ENCODE peak calls at places on chromosomes 12 and 14, in six cellular contexts. One of them, this sample, is unnamed.

GRCh38 chr12:38502016-38502415 is 185.4 kb downstream of the ALG10B start:
- DNase-seq in dorsolateral prefrontal cortex: no peak
- DNase-seq in psoas muscle: no peak
- DNase-seq in OCI-LY7: no peak
- DNase-seq in endothelial cell: no peak
- DNase-seq in breast epithelium: no peak
- DNase-seq in this sample: no peak

GRCh38 chr12:106724116-106724515 is 50.4 kb upstream of the RIC8B start:
- DNase-seq in breast epithelium: no peak
- DNase-seq in dorsolateral prefrontal cortex: no peak
- DNase-seq in endothelial cell: no peak
- DNase-seq in OCI-LY7: no peak
- DNase-seq in psoas muscle: no peak
- DNase-seq in this sample: no peak

GRCh38 chr12:459430-460258 is at the start of gene B4GALNT3:
- DNase-seq in dorsolateral prefrontal cortex: peak
- DNase-seq in OCI-LY7: peak
- DNase-seq in breast epithelium: no peak
- DNase-seq in endothelial cell: peak
- DNase-seq in psoas muscle: peak
- DNase-seq in this sample: no peak

GRCh38 chr14:96138241-96138640 is 66.4 kb upstream of the BDKRB2 start:
- DNase-seq in endothelial cell: no peak
- DNase-seq in dorsolateral prefrontal cortex: no peak
- DNase-seq in breast epithelium: no peak
- DNase-seq in psoas muscle: no peak
- DNase-seq in OCI-LY7: no peak
- DNase-seq in this sample: no peak

GRCh38 chr12:99658950-99659349 is 11.4 kb downstream of the GARIN6 start:
- DNase-seq in dorsolateral prefrontal cortex: no peak
- DNase-seq in breast epithelium: no peak
- DNase-seq in psoas muscle: no peak
- DNase-seq in endothelial cell: no peak
- DNase-seq in OCI-LY7: peak
- DNase-seq in this sample: no peak

GRCh38 chr12:92107621-92108131 is 38.0 kb downstream of the BTG1 start:
- DNase-seq in endothelial cell: no peak
- DNase-seq in psoas muscle: no peak
- DNase-seq in OCI-LY7: no peak
- DNase-seq in dorsolateral prefrontal cortex: no peak
- DNase-seq in breast epithelium: no peak
- DNase-seq in this sample: no peak

GRCh38 chr12:92183575-92183974 is 37.9 kb upstream of the BTG1 start:
- DNase-seq in OCI-LY7: no peak
- DNase-seq in breast epithelium: no peak
- DNase-seq in dorsolateral prefrontal cortex: no peak
- DNase-seq in psoas muscle: no peak
- DNase-seq in endothelial cell: no peak
- DNase-seq in this sample: no peak

GRCh38 chr14:64826845-64827244 is 52.9 kb downstream of the SPTB start:
- DNase-seq in psoas muscle: peak
- DNase-seq in endothelial cell: no peak
- DNase-seq in breast epithelium: no peak
- DNase-seq in OCI-LY7: no peak
- DNase-seq in dorsolateral prefrontal cortex: no peak
- DNase-seq in this sample: no peak

GRCh38 chr14:26730929-26731618 is 133.2 kb upstream of the NOVA1 start:
- DNase-seq in psoas muscle: no peak
- DNase-seq in breast epithelium: no peak
- DNase-seq in endothelial cell: peak
- DNase-seq in dorsolateral prefrontal cortex: peak
- DNase-seq in OCI-LY7: peak
- DNase-seq in this sample: no peak

GRCh38 chr12:121630791-121631190 is 4.5 kb downstream of the ORAI1 start:
- DNase-seq in dorsolateral prefrontal cortex: no peak
- DNase-seq in endothelial cell: no peak
- DNase-seq in breast epithelium: no peak
- DNase-seq in psoas muscle: no peak
- DNase-seq in OCI-LY7: no peak
- DNase-seq in this sample: no peak

GRCh38 chr12:121626853-121627623 is 708 bp downstream of the ORAI1 start:
- DNase-seq in psoas muscle: peak
- DNase-seq in breast epithelium: peak
- DNase-seq in dorsolateral prefrontal cortex: peak
- DNase-seq in endothelial cell: peak
- DNase-seq in OCI-LY7: peak
- DNase-seq in this sample: no peak

GRCh38 chr12:121628037-121628436 is 1.7 kb downstream of the ORAI1 start:
- DNase-seq in OCI-LY7: peak
- DNase-seq in dorsolateral prefrontal cortex: no peak
- DNase-seq in psoas muscle: no peak
- DNase-seq in endothelial cell: no peak
- DNase-seq in breast epithelium: no peak
- DNase-seq in this sample: no peak

GRCh38 chr12:121628536-121628935 is 2.2 kb downstream of the ORAI1 start:
- DNase-seq in endothelial cell: no peak
- DNase-seq in dorsolateral prefrontal cortex: no peak
- DNase-seq in breast epithelium: no peak
- DNase-seq in psoas muscle: no peak
- DNase-seq in OCI-LY7: peak
- DNase-seq in this sample: no peak

DNA sequence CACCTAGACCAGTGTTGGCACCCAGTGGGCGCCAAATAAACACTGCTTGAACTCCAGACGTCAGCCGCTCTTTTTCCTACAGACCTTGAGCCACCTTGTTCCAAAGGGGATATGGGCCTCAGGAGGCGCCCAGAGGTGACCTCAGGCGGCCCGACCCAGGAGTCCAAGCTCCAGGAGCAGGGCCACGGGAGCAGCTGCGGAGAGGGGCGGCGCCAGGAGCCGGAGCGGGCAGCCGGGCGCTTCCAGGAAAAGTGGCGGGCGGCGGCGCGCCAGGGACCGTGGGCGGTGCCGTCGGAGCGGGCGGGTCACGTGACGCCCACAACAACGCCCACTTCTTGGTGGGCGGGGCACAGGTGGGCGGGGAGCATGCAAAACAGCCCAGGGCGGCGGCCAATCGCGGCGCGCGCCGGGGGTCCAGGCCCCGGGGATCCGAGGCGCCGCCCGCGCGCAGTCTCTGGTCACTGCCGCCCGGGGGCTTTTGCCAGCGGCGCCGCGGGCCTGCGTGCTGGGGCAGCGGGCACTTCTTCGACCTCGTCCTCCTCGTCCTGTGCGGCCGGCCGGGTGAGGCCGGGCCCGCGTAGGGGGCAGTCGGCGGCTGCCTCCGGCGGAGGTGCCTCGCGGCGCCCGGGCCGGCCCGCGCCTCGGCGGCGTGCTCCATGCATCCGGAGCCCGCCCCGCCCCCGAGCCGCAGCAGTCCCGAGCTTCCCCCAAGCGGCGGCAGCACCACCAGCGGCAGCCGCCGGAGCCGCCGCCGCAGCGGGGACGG is at the start of gene ORAI1:
- DNase-seq in dorsolateral prefrontal cortex: peak
- DNase-seq in endothelial cell: peak
- DNase-seq in OCI-LY7: peak
- DNase-seq in psoas muscle: peak
- DNase-seq in breast epithelium: peak
- DNase-seq in this sample: peak
- TF ChIP-seq CTCF in dorsolateral prefrontal cortex: no peak
- TF ChIP-seq CTCF in endothelial cell: no peak
- TF ChIP-seq CTCF in OCI-LY7: peak
- TF ChIP-seq CTCF in psoas muscle: peak
- TF ChIP-seq CTCF in breast epithelium: no peak
- TF ChIP-seq CTCF in this sample: no peak

GRCh38 chr14:33404964-33405574 is 466.4 kb downstream of the NPAS3 start:
- DNase-seq in OCI-LY7: no peak
- DNase-seq in breast epithelium: no peak
- DNase-seq in dorsolateral prefrontal cortex: no peak
- DNase-seq in psoas muscle: no peak
- DNase-seq in endothelial cell: no peak
- DNase-seq in this sample: no peak
- TF ChIP-seq CTCF in OCI-LY7: no peak
- TF ChIP-seq CTCF in breast epithelium: no peak
- TF ChIP-seq CTCF in dorsolateral prefrontal cortex: no peak
- TF ChIP-seq CTCF in psoas muscle: no peak
- TF ChIP-seq CTCF in endothelial cell: no peak
- TF ChIP-seq CTCF in this sample: no peak

GRCh38 chr14:83887871-83888270 is 1642.1 kb upstream of the FLRT2 start:
- DNase-seq in dorsolateral prefrontal cortex: no peak
- DNase-seq in endothelial cell: no peak
- DNase-seq in OCI-LY7: no peak
- DNase-seq in psoas muscle: no peak
- DNase-seq in breast epithelium: no peak
- DNase-seq in this sample: no peak
- TF ChIP-seq CTCF in dorsolateral prefrontal cortex: no peak
- TF ChIP-seq CTCF in endothelial cell: no peak
- TF ChIP-seq CTCF in OCI-LY7: no peak
- TF ChIP-seq CTCF in psoas muscle: no peak
- TF ChIP-seq CTCF in breast epithelium: no peak
- TF ChIP-seq CTCF in this sample: no peak

DNA sequence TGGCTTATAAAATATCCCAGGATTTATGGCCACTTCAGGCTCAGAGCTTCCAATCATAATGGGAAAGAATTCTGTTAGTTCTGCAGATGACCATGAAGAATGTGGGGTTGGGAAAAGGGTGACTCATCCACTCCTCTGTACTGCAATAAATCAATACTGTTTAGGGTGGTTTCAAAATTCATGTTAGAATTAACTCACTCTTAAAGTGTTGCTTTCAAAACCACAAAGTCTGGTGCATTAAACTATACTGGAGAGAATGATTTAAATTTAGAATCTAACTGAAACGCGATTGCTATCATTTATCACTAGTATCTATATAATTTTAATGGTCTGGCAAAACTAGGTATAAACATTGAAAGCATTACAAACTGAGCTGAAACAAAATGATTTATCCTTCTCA is 798 bp downstream of the CCDC198 start:
- DNase-seq in psoas muscle: no peak
- DNase-seq in endothelial cell: no peak
- DNase-seq in dorsolateral prefrontal cortex: no peak
- DNase-seq in OCI-LY7: no peak
- DNase-seq in breast epithelium: no peak
- DNase-seq in this sample: no peak
- TF ChIP-seq CTCF in psoas muscle: no peak
- TF ChIP-seq CTCF in endothelial cell: no peak
- TF ChIP-seq CTCF in dorsolateral prefrontal cortex: no peak
- TF ChIP-seq CTCF in OCI-LY7: no peak
- TF ChIP-seq CTCF in breast epithelium: no peak
- TF ChIP-seq CTCF in this sample: no peak

GRCh38 chr14:80955434-80955939 is at the start of gene TSHR:
- DNase-seq in OCI-LY7: peak
- DNase-seq in dorsolateral prefrontal cortex: no peak
- DNase-seq in breast epithelium: no peak
- DNase-seq in psoas muscle: no peak
- DNase-seq in endothelial cell: peak
- DNase-seq in this sample: no peak

GRCh38 chr14:80956105-80956504 is 684 bp downstream of the TSHR start:
- DNase-seq in OCI-LY7: peak
- DNase-seq in psoas muscle: no peak
- DNase-seq in breast epithelium: no peak
- DNase-seq in dorsolateral prefrontal cortex: no peak
- DNase-seq in endothelial cell: no peak
- DNase-seq in this sample: no peak

GRCh38 chr14:80956922-80957321 is 1.5 kb downstream of the TSHR start:
- DNase-seq in OCI-LY7: peak
- DNase-seq in dorsolateral prefrontal cortex: no peak
- DNase-seq in breast epithelium: no peak
- DNase-seq in psoas muscle: no peak
- DNase-seq in endothelial cell: no peak
- DNase-seq in this sample: no peak

GRCh38 chr14:80951491-80951890 is 3.9 kb upstream of the TSHR start:
- DNase-seq in breast epithelium: no peak
- DNase-seq in dorsolateral prefrontal cortex: no peak
- DNase-seq in OCI-LY7: no peak
- DNase-seq in endothelial cell: no peak
- DNase-seq in psoas muscle: no peak
- DNase-seq in this sample: no peak

DNA sequence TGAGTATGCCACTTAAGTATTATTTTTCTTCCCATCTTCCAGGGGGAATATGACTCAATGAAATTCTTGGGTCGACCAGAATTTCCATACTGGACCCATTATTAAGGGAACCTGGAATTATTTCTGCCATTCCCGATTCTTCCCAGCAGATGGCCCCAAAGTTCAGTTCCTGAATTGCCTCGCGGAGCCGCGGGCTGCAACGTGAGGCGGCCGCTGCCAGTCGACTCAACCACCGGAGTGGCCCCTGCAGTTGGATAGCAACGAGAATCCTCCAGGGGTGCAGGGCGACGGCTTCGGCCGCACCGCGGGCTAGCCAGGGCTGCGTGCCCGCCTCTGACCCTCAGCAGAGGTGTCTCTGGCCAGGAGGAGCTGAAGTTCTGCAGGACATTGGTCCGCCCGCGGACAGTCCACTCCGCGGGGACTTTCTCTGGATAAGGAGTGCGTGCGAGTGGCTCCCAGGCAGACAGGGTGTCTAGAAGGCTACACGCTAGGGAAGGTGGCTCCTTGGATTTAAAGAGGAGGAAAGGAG is 586 bp upstream of the TSHR start:
- DNase-seq in dorsolateral prefrontal cortex: peak
- DNase-seq in OCI-LY7: peak
- DNase-seq in breast epithelium: peak
- DNase-seq in psoas muscle: peak
- DNase-seq in endothelial cell: peak
- DNase-seq in this sample: peak
- TF ChIP-seq CTCF in dorsolateral prefrontal cortex: peak
- TF ChIP-seq CTCF in OCI-LY7: peak
- TF ChIP-seq CTCF in breast epithelium: peak
- TF ChIP-seq CTCF in psoas muscle: peak
- TF ChIP-seq CTCF in endothelial cell: peak
- TF ChIP-seq CTCF in this sample: no peak

DNA sequence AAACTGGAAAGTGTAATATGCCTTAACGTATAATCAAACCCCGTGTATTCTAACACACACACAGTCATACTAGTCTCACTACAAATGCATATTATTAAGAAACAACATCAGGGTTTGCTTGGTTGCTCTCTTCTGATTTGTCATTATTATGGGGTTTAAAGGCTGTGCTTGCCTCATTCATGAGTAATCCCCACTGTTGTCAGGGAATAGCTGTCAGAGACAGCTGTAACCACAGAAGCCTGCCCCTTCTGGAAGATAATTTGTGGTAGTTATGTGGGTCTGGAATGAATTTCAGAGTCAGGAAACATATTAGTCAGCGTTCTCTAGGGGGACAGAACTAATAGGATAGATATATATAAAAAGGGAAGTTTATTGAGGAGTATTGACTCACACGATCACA is 456.9 kb upstream of the TMEM132C start:
- DNase-seq in breast epithelium: no peak
- DNase-seq in OCI-LY7: no peak
- DNase-seq in endothelial cell: no peak
- DNase-seq in psoas muscle: no peak
- DNase-seq in dorsolateral prefrontal cortex: no peak
- DNase-seq in this sample: no peak
- TF ChIP-seq CTCF in breast epithelium: no peak
- TF ChIP-seq CTCF in OCI-LY7: no peak
- TF ChIP-seq CTCF in endothelial cell: no peak
- TF ChIP-seq CTCF in psoas muscle: no peak
- TF ChIP-seq CTCF in dorsolateral prefrontal cortex: no peak
- TF ChIP-seq CTCF in this sample: no peak

GRCh38 chr12:82326905-82327503 is 31.2 kb downstream of the CCDC59 start:
- DNase-seq in dorsolateral prefrontal cortex: no peak
- DNase-seq in psoas muscle: no peak
- DNase-seq in endothelial cell: no peak
- DNase-seq in OCI-LY7: peak
- DNase-seq in breast epithelium: no peak
- DNase-seq in this sample: no peak
- TF ChIP-seq CTCF in dorsolateral prefrontal cortex: peak
- TF ChIP-seq CTCF in psoas muscle: peak
- TF ChIP-seq CTCF in endothelial cell: peak
- TF ChIP-seq CTCF in OCI-LY7: peak
- TF ChIP-seq CTCF in breast epithelium: no peak
- TF ChIP-seq CTCF in this sample: no peak

This sample was measured in omental fat pad.